ENCODE peak calls at places on chromosome 4, in nine cellular contexts. D, J, A, E, P, L, O, U and N are unnamed samples.

GRCh38 chr4:8914461-8915171 is 43.0 kb upstream of the HMX1 start:
- DNase-seq in D (peak), J (no peak), A (peak), E (no peak), P (peak), L (no peak), O (peak), U (no peak), N (no peak)

GRCh38 chr4:112060212-112060611 is 85.0 kb upstream of the FAM241A start:
- DNase-seq in D (no peak), J (peak), A (no peak), E (peak), P (no peak), L (no peak), O (no peak), U (no peak), N (no peak)

GRCh38 chr4:140463182-140463581 is 34.9 kb downstream of the MGAT4D start:
- DNase-seq in D (no peak), J (no peak), A (no peak), E (no peak), P (no peak), L (no peak), O (no peak), U (no peak), N (no peak)

GRCh38 chr4:477686-478085 is 21.3 kb downstream of the ZNF721 start:
- DNase-seq in D (no peak), J (no peak), A (no peak), E (peak), P (no peak), L (no peak), O (no peak), U (no peak), N (no peak)

GRCh38 chr4:172305698-172306097 is 492.5 kb downstream of the GALNTL6 start:
- DNase-seq in D (no peak), J (no peak), A (no peak), E (no peak), P (no peak), L (no peak), O (no peak), U (no peak), N (no peak)

GRCh38 chr4:8769645-8770517 is 101.8 kb downstream of the HMX1 start:
- DNase-seq in D (peak), J (no peak), A (no peak), E (no peak), P (peak), L (no peak), O (no peak), U (no peak), N (no peak)

GRCh38 chr4:114364857-114365256 is 233.8 kb upstream of the UGT8 start:
- DNase-seq in D (no peak), J (no peak), A (no peak), E (no peak), P (no peak), L (no peak), O (no peak), U (peak), N (no peak)

GRCh38 chr4:40309250-40309774 is 25.8 kb upstream of the CHRNA9 start:
- DNase-seq in D (peak), J (peak), A (peak), E (peak), P (peak), L (peak), O (peak), U (no peak), N (peak)

GRCh38 chr4:95754667-95755066 is 85.2 kb upstream of the PDHA2 start:
- DNase-seq in D (no peak), J (no peak), A (no peak), E (no peak), P (no peak), L (no peak), O (no peak), U (no peak), N (no peak)

GRCh38 chr4:85431881-85432280 is 43.1 kb upstream of the ARHGAP24 start:
- DNase-seq in D (no peak), J (no peak), A (no peak), E (no peak), P (no peak), L (no peak), O (no peak), U (no peak), N (no peak)

GRCh38 chr4:185783574-185783973 is 28.4 kb downstream of the SORBS2 start:
- DNase-seq in D (no peak), J (no peak), A (no peak), E (no peak), P (no peak), L (no peak), O (no peak), U (no peak), N (no peak)

GRCh38 chr4:33411182-33411581 is 2691.0 kb downstream of the PCDH7 start:
- DNase-seq in D (no peak), J (no peak), A (no peak), E (no peak), P (no peak), L (no peak), O (no peak), U (no peak), N (no peak)

GRCh38 chr4:96183630-96184029 is 343.7 kb downstream of the PDHA2 start:
- DNase-seq in D (no peak), J (no peak), A (no peak), E (no peak), P (no peak), L (no peak), O (no peak), U (no peak), N (no peak)

DNA sequence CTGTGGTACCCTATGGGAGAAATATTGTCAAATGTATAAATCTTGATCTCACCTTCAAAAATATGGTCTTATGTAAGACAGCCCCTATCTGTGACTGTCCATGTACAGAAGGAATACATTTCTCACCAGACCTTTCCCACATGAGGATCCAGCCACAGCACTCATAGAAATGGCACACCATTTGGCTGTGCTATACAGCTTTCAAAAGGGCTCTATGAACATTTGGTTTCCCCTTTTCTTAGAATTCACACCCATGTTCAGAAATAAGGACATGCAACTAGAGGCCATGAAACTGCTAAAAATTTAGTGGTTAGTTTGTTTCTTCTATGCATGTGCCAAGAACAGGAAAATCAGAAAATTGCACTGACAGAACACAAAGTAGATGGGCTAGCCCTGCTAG is 62.7 kb downstream of the ANTXR2 start:
- DNase-seq in D (no peak), J (no peak), A (no peak), E (no peak), P (no peak), L (no peak), O (no peak), U (no peak), N (no peak)
- TF ChIP-seq CTCF in D (no peak), J (no peak), A (no peak), E (no peak), P (no peak), L (no peak), O (no peak), U (no peak), N (no peak)

DNA sequence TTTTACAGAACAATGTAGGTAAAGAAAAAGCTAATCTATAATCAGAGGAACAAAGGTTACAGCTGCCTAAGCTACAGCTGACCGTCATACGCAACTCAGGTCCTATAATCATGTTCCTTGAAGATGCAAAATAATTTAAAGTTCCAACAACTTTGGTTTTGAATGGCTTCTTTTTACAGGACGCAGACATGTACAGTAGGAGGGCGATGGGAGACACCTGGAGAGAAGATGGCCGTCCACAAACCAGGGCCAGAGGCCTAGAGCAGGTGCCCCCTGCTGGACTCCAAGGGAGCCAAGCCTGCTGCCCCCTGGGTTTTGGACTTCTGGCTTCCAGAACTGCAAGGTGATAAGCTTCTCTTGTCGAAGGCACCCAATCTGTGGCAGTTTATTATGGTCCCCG is 10.6 kb downstream of the HGFAC start:
- DNase-seq in D (no peak), J (no peak), A (no peak), E (no peak), P (peak), L (no peak), O (no peak), U (no peak), N (no peak)
- TF ChIP-seq CTCF in D (no peak), J (peak), A (no peak), E (peak), P (peak), L (no peak), O (peak), U (peak), N (no peak)

GRCh38 chr4:28443371-28443770 is 1582.7 kb downstream of the STIM2 start:
- DNase-seq in D (no peak), J (no peak), A (no peak), E (no peak), P (no peak), L (no peak), O (no peak), U (no peak), N (no peak)

GRCh38 chr4:28444886-28445496 is 1584.3 kb downstream of the STIM2 start:
- DNase-seq in D (no peak), J (no peak), A (no peak), E (no peak), P (no peak), L (no peak), O (no peak), U (no peak), N (no peak)

GRCh38 chr4:28449080-28449479 is 1588.4 kb downstream of the STIM2 start:
- DNase-seq in D (no peak), J (no peak), A (no peak), E (no peak), P (no peak), L (no peak), O (no peak), U (no peak), N (no peak)

DNA sequence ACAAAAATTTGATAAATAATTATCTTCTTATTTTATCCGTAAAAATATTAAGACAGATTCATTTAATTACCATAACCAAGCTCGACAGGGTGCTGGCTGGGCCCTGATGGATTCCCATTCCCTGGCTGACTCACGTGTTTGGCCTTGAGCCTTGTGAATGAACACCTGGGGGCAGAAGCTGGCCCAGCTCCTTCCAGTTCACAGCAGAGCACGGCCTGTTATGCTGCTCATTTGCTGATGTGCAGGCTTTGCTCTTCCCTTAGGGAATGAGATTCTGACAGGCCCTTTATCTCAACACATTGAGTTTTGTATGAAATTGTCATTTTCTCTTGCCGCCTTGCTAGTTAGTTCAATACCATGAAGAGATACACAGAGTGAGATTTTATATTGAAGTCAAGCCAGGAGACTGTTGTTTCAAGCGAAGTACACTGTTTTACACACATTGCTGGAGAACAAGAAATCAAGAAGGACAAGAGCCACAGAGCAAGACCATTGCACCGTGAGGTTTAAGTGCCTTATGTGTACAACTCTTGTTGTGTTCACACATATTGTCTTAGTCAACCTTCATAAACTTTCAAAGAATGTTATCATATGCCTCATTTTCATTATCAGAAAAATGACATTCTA is 1583.3 kb downstream of the STIM2 start:
- DNase-seq in D (no peak), J (no peak), A (no peak), E (no peak), P (no peak), L (no peak), O (no peak), U (no peak), N (no peak)
- TF ChIP-seq CTCF in D (no peak), J (no peak), A (no peak), E (no peak), P (no peak), L (no peak), O (no peak), U (no peak), N (no peak)

DNA sequence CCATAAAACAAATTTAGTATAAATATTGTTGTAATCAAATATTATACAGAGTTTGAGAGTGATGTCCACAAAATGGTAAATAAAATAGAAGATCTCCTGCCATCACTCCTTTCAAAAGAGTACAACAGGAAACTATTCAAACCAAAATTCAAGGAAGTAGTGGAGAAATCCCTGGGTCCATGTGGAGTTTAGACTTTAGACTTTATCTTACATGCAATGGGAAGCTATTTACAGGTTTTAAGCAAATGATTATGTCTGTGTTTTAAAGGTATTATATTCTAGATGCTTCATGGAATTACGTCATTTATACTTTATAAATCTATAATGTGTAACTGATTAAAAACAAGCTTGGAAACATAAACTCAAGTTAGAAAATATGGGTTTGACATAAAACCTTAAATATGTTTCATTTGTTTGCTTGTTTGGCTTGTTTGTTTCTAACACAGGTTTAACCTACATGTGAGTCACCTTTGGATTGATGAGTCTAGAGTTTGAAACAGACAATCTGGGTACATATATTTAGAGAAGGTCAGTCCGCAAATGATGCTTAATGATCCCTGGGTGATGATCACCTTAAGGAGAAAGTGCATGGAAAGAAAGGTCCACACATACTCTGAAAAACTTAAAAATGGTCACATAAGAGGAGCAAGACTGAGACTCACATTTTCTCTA is 519.6 kb upstream of the AGA start:
- DNase-seq in D (no peak), J (no peak), A (no peak), E (no peak), P (no peak), L (no peak), O (no peak), U (no peak), N (no peak)
- TF ChIP-seq CTCF in D (no peak), J (no peak), A (no peak), E (no peak), P (no peak), L (no peak), O (no peak), U (no peak), N (no peak)

DNA sequence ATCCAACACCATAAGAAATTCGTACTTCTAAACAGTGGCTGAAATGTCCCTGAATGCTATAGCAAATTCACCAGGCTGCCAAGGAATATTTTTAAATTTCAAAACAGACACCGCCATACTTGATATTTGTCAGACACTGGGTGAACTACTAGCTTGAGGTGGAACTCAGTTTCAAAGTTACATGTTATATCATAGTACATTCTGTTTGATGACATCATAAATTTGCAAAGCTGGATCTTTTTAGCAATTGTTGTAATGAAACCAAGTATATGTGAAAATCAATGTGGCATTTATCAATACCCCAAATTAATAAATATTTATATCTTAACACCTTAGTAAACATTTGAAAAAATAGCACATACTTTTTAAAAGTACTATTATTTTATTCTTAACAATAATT is 14.2 kb downstream of the ART3 start:
- DNase-seq in D (no peak), J (no peak), A (no peak), E (no peak), P (no peak), L (no peak), O (no peak), U (no peak), N (no peak)
- TF ChIP-seq CTCF in D (no peak), J (no peak), A (no peak), E (no peak), P (no peak), L (no peak), O (no peak), U (no peak), N (no peak)

DNA sequence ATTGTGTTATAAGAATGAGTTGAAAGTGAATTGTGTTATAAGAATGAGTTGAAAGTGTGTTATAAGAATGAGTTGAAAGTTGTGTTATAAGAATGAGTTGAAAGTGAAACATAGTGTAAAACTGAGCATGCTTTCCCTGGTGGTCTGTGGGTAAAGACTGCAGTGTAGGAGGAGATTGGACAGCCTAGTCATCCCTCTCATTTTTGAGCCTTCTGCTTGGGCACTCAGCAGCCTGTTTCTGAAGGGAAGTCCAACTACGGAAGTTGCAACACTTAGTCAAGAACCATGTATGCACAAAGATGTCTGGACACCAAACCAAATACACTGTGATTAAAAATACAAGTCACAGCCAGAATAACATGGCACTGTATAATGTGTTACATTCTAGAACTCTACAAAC is 72.6 kb downstream of the ANK2 start:
- DNase-seq in D (no peak), J (no peak), A (no peak), E (peak), P (no peak), L (no peak), O (no peak), U (no peak), N (no peak)
- TF ChIP-seq CTCF in D (no peak), J (no peak), A (no peak), E (no peak), P (no peak), L (no peak), O (no peak), U (no peak), N (no peak)

DNA sequence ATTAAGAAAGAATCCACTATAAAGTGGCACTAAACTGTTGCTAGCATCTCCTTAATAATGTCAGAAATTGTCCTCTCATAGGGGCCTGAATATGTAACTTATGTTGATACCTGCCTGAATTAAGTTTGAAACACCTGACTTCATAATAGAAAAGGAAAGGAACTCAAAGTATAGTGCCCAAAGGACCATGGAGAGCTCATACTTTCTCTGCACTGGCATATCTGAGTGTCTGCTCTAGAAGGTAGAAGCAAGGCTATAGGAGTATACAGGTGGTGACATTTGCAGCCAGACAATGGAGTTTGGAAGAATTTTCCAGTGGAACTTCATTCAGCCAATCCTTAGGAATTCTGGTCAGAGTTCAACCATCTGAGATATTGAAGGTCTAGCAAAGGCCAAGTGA is 988.9 kb downstream of the RAB28 start:
- DNase-seq in D (no peak), J (no peak), A (no peak), E (no peak), P (no peak), L (no peak), O (no peak), U (no peak), N (no peak)
- TF ChIP-seq CTCF in D (no peak), J (no peak), A (no peak), E (no peak), P (no peak), L (no peak), O (no peak), U (no peak), N (no peak)

GRCh38 chr4:94665500-94666398 is 92.0 kb upstream of the BMPR1B start:
- DNase-seq in D (no peak), J (no peak), A (no peak), E (no peak), P (no peak), L (no peak), O (no peak), U (no peak), N (no peak)

GRCh38 chr4:94668724-94669123 is 89.0 kb upstream of the BMPR1B start:
- DNase-seq in D (no peak), J (no peak), A (no peak), E (no peak), P (no peak), L (no peak), O (no peak), U (no peak), N (no peak)

GRCh38 chr4:94671113-94671512 is 86.6 kb upstream of the BMPR1B start:
- DNase-seq in D (no peak), J (no peak), A (no peak), E (no peak), P (no peak), L (no peak), O (no peak), U (no peak), N (no peak)

GRCh38 chr4:94673961-94674360 is 83.8 kb upstream of the BMPR1B start:
- DNase-seq in D (no peak), J (no peak), A (no peak), E (no peak), P (no peak), L (no peak), O (no peak), U (no peak), N (no peak)

GRCh38 chr4:94669672-94670664 is 87.8 kb upstream of the BMPR1B start:
- DNase-seq in D (no peak), J (no peak), A (no peak), E (no peak), P (no peak), L (no peak), O (no peak), U (no peak), N (no peak)
- TF ChIP-seq CTCF in D (no peak), J (no peak), A (no peak), E (no peak), P (no peak), L (no peak), O (peak), U (no peak), N (no peak)